ENCODE peak calls at places on chromosomes 3 and 15, in six cellular contexts. One of them, this sample, is unnamed.

GRCh38 chr3:62529230-62529629 is 155.9 kb upstream of the FEZF2 start:
- DNase-seq in activated T-cell treated with anti-CD3 and anti-CD28 coated beads for 1 hour: no peak
- DNase-seq in HFFc6: no peak
- DNase-seq in NCI-H2081: no peak
- DNase-seq in left cardiac atrium: peak
- DNase-seq in left ventricle myocardium inferior: peak
- DNase-seq in this sample: no peak

GRCh38 chr15:73955851-73956250 is 29.6 kb downstream of the LOXL1 start:
- DNase-seq in activated T-cell treated with anti-CD3 and anti-CD28 coated beads for 1 hour: no peak
- DNase-seq in HFFc6: no peak
- DNase-seq in NCI-H2081: no peak
- DNase-seq in left cardiac atrium: no peak
- DNase-seq in left ventricle myocardium inferior: no peak
- DNase-seq in this sample: no peak

GRCh38 chr3:98561727-98562521 is 30.1 kb downstream of the GPR15 start:
- DNase-seq in activated T-cell treated with anti-CD3 and anti-CD28 coated beads for 1 hour: no peak
- DNase-seq in HFFc6: no peak
- DNase-seq in NCI-H2081: no peak
- DNase-seq in left cardiac atrium: no peak
- DNase-seq in left ventricle myocardium inferior: no peak
- DNase-seq in this sample: no peak

GRCh38 chr3:175729466-175729865 is 870.3 kb downstream of the NAALADL2 start:
- DNase-seq in activated T-cell treated with anti-CD3 and anti-CD28 coated beads for 1 hour: no peak
- DNase-seq in HFFc6: no peak
- DNase-seq in NCI-H2081: no peak
- DNase-seq in left cardiac atrium: no peak
- DNase-seq in left ventricle myocardium inferior: no peak
- DNase-seq in this sample: no peak

GRCh38 chr15:76147906-76148553 is 88.2 kb downstream of the TMEM266 start:
- DNase-seq in activated T-cell treated with anti-CD3 and anti-CD28 coated beads for 1 hour: peak
- DNase-seq in HFFc6: no peak
- DNase-seq in NCI-H2081: peak
- DNase-seq in left cardiac atrium: peak
- DNase-seq in left ventricle myocardium inferior: no peak
- DNase-seq in this sample: no peak

GRCh38 chr3:184261270-184262165 is at the start of gene CAMK2N2:
- DNase-seq in activated T-cell treated with anti-CD3 and anti-CD28 coated beads for 1 hour: no peak
- DNase-seq in HFFc6: peak
- DNase-seq in NCI-H2081: peak
- DNase-seq in left cardiac atrium: peak
- DNase-seq in left ventricle myocardium inferior: peak
- DNase-seq in this sample: peak

GRCh38 chr3:168091961-168092360 is 3.8 kb downstream of the GOLIM4 start:
- DNase-seq in activated T-cell treated with anti-CD3 and anti-CD28 coated beads for 1 hour: no peak
- DNase-seq in HFFc6: no peak
- DNase-seq in NCI-H2081: peak
- DNase-seq in left cardiac atrium: no peak
- DNase-seq in left ventricle myocardium inferior: no peak
- DNase-seq in this sample: no peak

GRCh38 chr3:114556832-114557231 is 263.0 kb downstream of the TIGIT start:
- DNase-seq in activated T-cell treated with anti-CD3 and anti-CD28 coated beads for 1 hour: no peak
- DNase-seq in HFFc6: no peak
- DNase-seq in NCI-H2081: no peak
- DNase-seq in left cardiac atrium: no peak
- DNase-seq in left ventricle myocardium inferior: no peak
- DNase-seq in this sample: no peak

GRCh38 chr15:37124330-37124729 is 24.0 kb upstream of the MEIS2 start:
- DNase-seq in activated T-cell treated with anti-CD3 and anti-CD28 coated beads for 1 hour: no peak
- DNase-seq in HFFc6: no peak
- DNase-seq in NCI-H2081: no peak
- DNase-seq in left cardiac atrium: no peak
- DNase-seq in left ventricle myocardium inferior: no peak
- DNase-seq in this sample: no peak

GRCh38 chr3:187242435-187242834 is 45.1 kb downstream of the RTP1 start:
- DNase-seq in activated T-cell treated with anti-CD3 and anti-CD28 coated beads for 1 hour: no peak
- DNase-seq in HFFc6: peak
- DNase-seq in NCI-H2081: no peak
- DNase-seq in left cardiac atrium: no peak
- DNase-seq in left ventricle myocardium inferior: no peak
- DNase-seq in this sample: no peak